ENCODE peak calls at places on chromosomes 2 and 18, in seven cellular contexts. M, C, V, G, R, K and E are unnamed samples.

GRCh38 chr2:231228974-231229373 is 30.5 kb downstream of the ARMC9 start:
- DNase-seq in M (no peak), C (no peak), V (no peak), G (no peak), R (no peak), K (no peak), E (no peak)

GRCh38 chr2:178999476-178999875 is 50.5 kb downstream of the CCDC141 start:
- DNase-seq in M (no peak), C (no peak), V (no peak), G (no peak), R (no peak), K (no peak), E (no peak)

GRCh38 chr2:18991177-18992168 is 366.9 kb downstream of the OSR1 start:
- DNase-seq in M (no peak), C (peak; percentile 61), V (no peak), G (no peak), R (peak; percentile 98), K (peak; percentile 80), E (no peak)

GRCh38 chr2:97819769-97820168 is 106.4 kb downstream of the ZAP70 start:
- DNase-seq in M (no peak), C (no peak), V (no peak), G (no peak), R (no peak), K (no peak), E (no peak)

GRCh38 chr2:234245945-234246344 is 195.4 kb downstream of the SPP2 start:
- DNase-seq in M (no peak), C (no peak), V (no peak), G (no peak), R (peak; percentile 88), K (no peak), E (no peak)

GRCh38 chr2:240934701-240935100 is 28.6 kb downstream of the CROCC2 start:
- DNase-seq in M (no peak), C (no peak), V (peak; percentile 63), G (no peak), R (no peak), K (peak; percentile 3), E (no peak)

GRCh38 chr2:219508933-219509779 is 5.1 kb upstream of the ASIC4 start:
- DNase-seq in M (no peak), C (no peak), V (no peak), G (no peak), R (no peak), K (no peak), E (no peak)

GRCh38 chr2:11417946-11418585 is 47.9 kb downstream of the E2F6 start:
- DNase-seq in M (no peak), C (no peak), V (no peak), G (peak; percentile 42), R (no peak), K (peak; percentile 44), E (no peak)

GRCh38 chr2:56741601-56742102 is 557.9 kb downstream of the CCDC85A start:
- DNase-seq in M (no peak), C (peak; percentile 44), V (no peak), G (no peak), R (peak; percentile 93), K (peak; percentile 64), E (no peak)

GRCh38 chr2:3282056-3282998 is 95.3 kb downstream of the EIPR1 start:
- DNase-seq in M (no peak), C (peak; percentile 20), V (peak; percentile 89), G (no peak), R (peak; percentile 24), K (no peak), E (no peak)

GRCh38 chr18:36817039-36817438 is 11.8 kb downstream of the TPGS2 start:
- DNase-seq in M (no peak), C (no peak), V (no peak), G (no peak), R (no peak), K (no peak), E (no peak)

GRCh38 chr2:42030829-42031228 is 17.0 kb upstream of the PKDCC start:
- DNase-seq in M (no peak), C (no peak), V (no peak), G (no peak), R (no peak), K (no peak), E (no peak)

GRCh38 chr2:37641582-37642111 is 29.8 kb downstream of the CDC42EP3 start:
- DNase-seq in M (no peak), C (peak; percentile 49), V (no peak), G (no peak), R (peak; percentile 92), K (no peak), E (no peak)

GRCh38 chr18:26103579-26103978 is 13.2 kb upstream of the SS18 start:
- DNase-seq in M (no peak), C (no peak), V (no peak), G (peak; percentile 14), R (no peak), K (no peak), E (peak; percentile 4)

GRCh38 chr2:37982147-37982582 is 57.1 kb downstream of the RMDN2 start:
- DNase-seq in M (peak; percentile 20), C (peak; percentile 20), V (no peak), G (peak; percentile 41), R (peak; percentile 67), K (peak; percentile 77), E (peak; percentile 75)

GRCh38 chr2:224584768-224585204 is 377 bp downstream of the CUL3 start:
- DNase-seq in M (peak; percentile 75), C (no peak), V (peak; percentile 91), G (peak; percentile 64), R (peak; percentile 30), K (peak; percentile 40), E (peak; percentile 36)

GRCh38 chr2:143300531-143300930 is 171.3 kb downstream of the ARHGAP15 start:
- DNase-seq in M (no peak), C (no peak), V (no peak), G (no peak), R (peak; percentile 2), K (no peak), E (no peak)

GRCh38 chr2:205556357-205556756 is 125.9 kb upstream of the NRP2 start:
- DNase-seq in M (no peak), C (no peak), V (no peak), G (no peak), R (no peak), K (no peak), E (no peak)

GRCh38 chr2:174169372-174169771 is 79.0 kb downstream of the OLA1 start:
- DNase-seq in M (no peak), C (no peak), V (no peak), G (no peak), R (no peak), K (no peak), E (no peak)

GRCh38 chr18:47893047-47893446 is 37.4 kb downstream of the SMAD2 start:
- DNase-seq in M (no peak), C (no peak), V (no peak), G (no peak), R (no peak), K (no peak), E (no peak)

GRCh38 chr2:15426606-15427005 is 134.5 kb downstream of the NBAS start:
- DNase-seq in M (no peak), C (no peak), V (no peak), G (no peak), R (no peak), K (no peak), E (no peak)

GRCh38 chr2:55961318-55961911 is 37.8 kb upstream of the EFEMP1 start:
- DNase-seq in M (peak; percentile 43), C (no peak), V (no peak), G (peak; percentile 66), R (peak; percentile 63), K (peak; percentile 23), E (no peak)

GRCh38 chr18:11368020-11368419 is 218.7 kb upstream of the PIEZO2 start:
- DNase-seq in M (no peak), C (no peak), V (no peak), G (no peak), R (peak; percentile 3), K (no peak), E (no peak)

DNA sequence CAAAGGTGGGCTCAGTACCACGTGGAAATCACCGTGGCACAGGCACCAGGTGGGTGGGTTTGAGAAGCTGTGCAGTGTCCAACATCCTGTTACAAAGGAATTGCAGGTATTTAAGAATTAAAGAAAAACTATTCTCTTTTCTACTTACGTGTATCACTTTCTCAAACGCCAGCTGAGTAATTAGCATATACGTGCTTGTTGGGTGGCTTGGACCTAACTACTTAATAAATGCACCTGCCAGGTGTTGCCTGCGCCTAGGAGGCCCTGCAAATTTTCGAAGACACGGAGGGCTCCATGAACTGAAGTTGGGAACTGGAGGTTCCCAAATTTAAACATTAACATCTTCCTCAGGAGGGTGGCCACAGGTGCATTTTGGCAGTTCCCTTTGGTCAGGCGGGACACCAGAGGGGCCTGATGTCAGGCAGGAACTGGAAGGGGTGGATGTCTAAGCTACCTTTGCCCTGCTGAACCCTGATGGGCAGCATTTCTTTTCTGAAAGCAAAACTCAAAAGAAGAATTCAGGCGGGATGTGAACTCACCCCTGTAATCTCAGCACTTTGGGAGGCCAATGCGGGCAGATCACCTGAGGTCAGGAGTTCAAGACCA is 84.8 kb downstream of the HS6ST1 start:
- DNase-seq in M (no peak), C (no peak), V (no peak), G (no peak), R (no peak), K (no peak), E (no peak)
- TF ChIP-seq CTCF in M (no peak), C (no peak), V (no peak), G (no peak), R (no peak), K (no peak), E (no peak)

GRCh38 chr2:218292700-218293014 is 354 bp upstream of the TMBIM1 start:
- DNase-seq in M (no peak), C (no peak), V (no peak), G (no peak), R (no peak), K (no peak), E (no peak)
- TF ChIP-seq CTCF in M (no peak), C (no peak), V (no peak), G (no peak), R (no peak), K (no peak), E (peak; percentile 40)

DNA sequence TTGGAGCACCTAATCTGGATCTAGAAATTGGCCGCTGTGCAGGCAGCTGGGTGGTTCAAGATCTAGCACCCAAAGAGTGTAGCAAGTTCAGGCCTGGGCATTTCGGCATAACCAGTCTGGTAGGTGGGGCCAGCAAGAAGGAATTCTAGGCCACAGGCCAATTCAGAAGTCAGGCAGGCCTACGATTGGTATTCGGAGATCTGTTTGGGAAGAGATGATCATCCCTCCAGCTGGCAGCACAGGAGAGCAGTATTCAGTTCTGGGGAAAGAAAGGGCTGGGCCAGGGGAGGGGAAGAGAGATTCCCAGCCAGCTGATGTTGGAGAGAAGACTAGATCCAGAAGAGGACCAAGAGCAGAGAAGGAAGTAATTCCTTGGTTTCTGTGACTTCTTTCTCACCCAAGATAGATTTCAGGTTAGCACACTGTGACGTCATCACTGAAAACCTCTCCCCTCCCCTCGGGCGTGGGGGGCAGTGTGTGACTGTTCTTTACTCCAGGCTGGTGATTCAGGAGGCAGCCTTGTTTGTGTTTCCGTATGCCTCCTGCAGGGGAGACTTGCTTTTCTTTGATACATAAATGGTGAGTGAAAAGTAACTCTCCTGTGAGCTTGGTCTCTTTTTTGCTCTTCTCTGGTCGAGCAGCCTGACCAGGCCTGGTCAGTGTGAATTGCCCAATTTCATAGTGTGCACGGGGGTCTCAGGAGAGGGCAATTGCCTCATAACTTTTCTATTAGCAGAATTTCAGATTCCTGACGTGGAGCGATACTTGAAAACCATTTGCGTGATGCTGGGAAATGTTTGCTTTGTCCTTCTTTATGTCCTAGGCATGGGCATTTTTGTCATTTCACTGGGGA is 61.1 kb downstream of the MEIS1 start:
- DNase-seq in M (no peak), C (peak; percentile 16), V (peak; percentile 73), G (no peak), R (peak; percentile 81), K (peak; percentile 71), E (no peak)
- TF ChIP-seq CTCF in M (no peak), C (no peak), V (peak; percentile 11), G (no peak), R (peak; percentile 43), K (no peak), E (no peak)

GRCh38 chr2:68900496-68901198 is 29.4 kb upstream of the BMP10 start:
- DNase-seq in M (no peak), C (no peak), V (no peak), G (no peak), R (no peak), K (no peak), E (no peak)
- TF ChIP-seq CTCF in M (no peak), C (peak; percentile 10), V (no peak), G (peak; percentile 32), R (peak; percentile 4), K (no peak), E (no peak)